ENCODE peak calls at places on chromosomes 13 and 19, in nine cellular contexts. One of them, this sample, is unnamed.

GRCh38 chr19:51702754-51703654 is 9.9 kb downstream of the SPACA6 start:
- DNase-seq in iPS-NIHi11: peak; percentile 61
- DNase-seq in upper lobe of right lung: peak; percentile 77
- DNase-seq in choroid plexus epithelial cell: peak; percentile 15
- DNase-seq in AG08396: no peak
- DNase-seq in ACHN: no peak
- DNase-seq in MCF 10A: no peak
- DNase-seq in stimulated activated CD8-positive, alpha-beta memory T cell treated with anti-CD3 and anti-CD28 coated beads, Interleukin-4, amount 100 ng/mL, for 1 hour: no peak
- DNase-seq in HCEC 1CT: no peak
- DNase-seq in this sample: no peak

GRCh38 chr13:73464758-73465628 is 406.2 kb downstream of the KLF5 start:
- DNase-seq in upper lobe of right lung: no peak
- DNase-seq in choroid plexus epithelial cell: no peak
- DNase-seq in iPS-NIHi11: no peak
- DNase-seq in AG08396: no peak
- DNase-seq in MCF 10A: peak; percentile 2
- DNase-seq in HCEC 1CT: no peak
- DNase-seq in stimulated activated CD8-positive, alpha-beta memory T cell treated with anti-CD3 and anti-CD28 coated beads, Interleukin-4, amount 100 ng/mL, for 1 hour: no peak
- DNase-seq in ACHN: no peak
- DNase-seq in this sample: no peak

GRCh38 chr19:12331211-12331941 is 2.1 kb downstream of the ZNF563 start:
- DNase-seq in MCF 10A: no peak
- DNase-seq in stimulated activated CD8-positive, alpha-beta memory T cell treated with anti-CD3 and anti-CD28 coated beads, Interleukin-4, amount 100 ng/mL, for 1 hour: no peak
- DNase-seq in HCEC 1CT: no peak
- DNase-seq in ACHN: no peak
- DNase-seq in AG08396: no peak
- DNase-seq in iPS-NIHi11: peak; percentile 6
- DNase-seq in choroid plexus epithelial cell: no peak
- DNase-seq in upper lobe of right lung: no peak
- DNase-seq in this sample: peak; percentile 82

GRCh38 chr19:18464646-18465045 is 26.7 kb upstream of the ISYNA1 start:
- DNase-seq in HCEC 1CT: peak; percentile 85
- DNase-seq in AG08396: peak; percentile 86
- DNase-seq in stimulated activated CD8-positive, alpha-beta memory T cell treated with anti-CD3 and anti-CD28 coated beads, Interleukin-4, amount 100 ng/mL, for 1 hour: no peak
- DNase-seq in choroid plexus epithelial cell: peak; percentile 98
- DNase-seq in iPS-NIHi11: no peak
- DNase-seq in upper lobe of right lung: peak; percentile 78
- DNase-seq in MCF 10A: peak; percentile 58
- DNase-seq in ACHN: no peak
- DNase-seq in this sample: no peak

GRCh38 chr19:17125052-17125727 is 49.6 kb downstream of the MYO9B start:
- DNase-seq in upper lobe of right lung: no peak
- DNase-seq in MCF 10A: no peak
- DNase-seq in AG08396: no peak
- DNase-seq in HCEC 1CT: no peak
- DNase-seq in choroid plexus epithelial cell: peak; percentile 39
- DNase-seq in ACHN: no peak
- DNase-seq in iPS-NIHi11: no peak
- DNase-seq in stimulated activated CD8-positive, alpha-beta memory T cell treated with anti-CD3 and anti-CD28 coated beads, Interleukin-4, amount 100 ng/mL, for 1 hour: no peak
- DNase-seq in this sample: peak; percentile 91

GRCh38 chr19:11164278-11164677 is 8.7 kb upstream of the SPC24 start:
- DNase-seq in iPS-NIHi11: no peak
- DNase-seq in upper lobe of right lung: no peak
- DNase-seq in HCEC 1CT: no peak
- DNase-seq in stimulated activated CD8-positive, alpha-beta memory T cell treated with anti-CD3 and anti-CD28 coated beads, Interleukin-4, amount 100 ng/mL, for 1 hour: no peak
- DNase-seq in choroid plexus epithelial cell: no peak
- DNase-seq in MCF 10A: no peak
- DNase-seq in ACHN: no peak
- DNase-seq in AG08396: no peak
- DNase-seq in this sample: no peak

GRCh38 chr19:10419200-10419645 is 1.1 kb upstream of the PDE4A start:
- DNase-seq in MCF 10A: no peak
- DNase-seq in stimulated activated CD8-positive, alpha-beta memory T cell treated with anti-CD3 and anti-CD28 coated beads, Interleukin-4, amount 100 ng/mL, for 1 hour: no peak
- DNase-seq in iPS-NIHi11: peak; percentile 17
- DNase-seq in choroid plexus epithelial cell: no peak
- DNase-seq in ACHN: no peak
- DNase-seq in AG08396: peak; percentile 52
- DNase-seq in HCEC 1CT: no peak
- DNase-seq in upper lobe of right lung: no peak
- DNase-seq in this sample: no peak

GRCh38 chr13:113854238-113855011 is 9.5 kb downstream of the GAS6 start:
- DNase-seq in choroid plexus epithelial cell: peak; percentile 58
- DNase-seq in upper lobe of right lung: no peak
- DNase-seq in HCEC 1CT: peak; percentile 84
- DNase-seq in ACHN: no peak
- DNase-seq in AG08396: peak; percentile 81
- DNase-seq in stimulated activated CD8-positive, alpha-beta memory T cell treated with anti-CD3 and anti-CD28 coated beads, Interleukin-4, amount 100 ng/mL, for 1 hour: no peak
- DNase-seq in iPS-NIHi11: no peak
- DNase-seq in MCF 10A: no peak
- DNase-seq in this sample: no peak

GRCh38 chr13:60463787-60464186 is 66.8 kb downstream of the TDRD3 start:
- DNase-seq in HCEC 1CT: no peak
- DNase-seq in MCF 10A: no peak
- DNase-seq in AG08396: no peak
- DNase-seq in stimulated activated CD8-positive, alpha-beta memory T cell treated with anti-CD3 and anti-CD28 coated beads, Interleukin-4, amount 100 ng/mL, for 1 hour: no peak
- DNase-seq in iPS-NIHi11: no peak
- DNase-seq in ACHN: no peak
- DNase-seq in choroid plexus epithelial cell: no peak
- DNase-seq in upper lobe of right lung: no peak
- DNase-seq in this sample: no peak

GRCh38 chr13:32617112-32617511 is 30.9 kb downstream of the PDS5B start:
- DNase-seq in AG08396: no peak
- DNase-seq in MCF 10A: no peak
- DNase-seq in stimulated activated CD8-positive, alpha-beta memory T cell treated with anti-CD3 and anti-CD28 coated beads, Interleukin-4, amount 100 ng/mL, for 1 hour: no peak
- DNase-seq in iPS-NIHi11: no peak
- DNase-seq in ACHN: no peak
- DNase-seq in upper lobe of right lung: no peak
- DNase-seq in choroid plexus epithelial cell: no peak
- DNase-seq in HCEC 1CT: no peak
- DNase-seq in this sample: no peak

GRCh38 chr13:73704587-73704986 is 429.6 kb downstream of the KLF12 start:
- DNase-seq in AG08396: no peak
- DNase-seq in iPS-NIHi11: no peak
- DNase-seq in ACHN: no peak
- DNase-seq in choroid plexus epithelial cell: no peak
- DNase-seq in MCF 10A: no peak
- DNase-seq in stimulated activated CD8-positive, alpha-beta memory T cell treated with anti-CD3 and anti-CD28 coated beads, Interleukin-4, amount 100 ng/mL, for 1 hour: no peak
- DNase-seq in upper lobe of right lung: no peak
- DNase-seq in HCEC 1CT: no peak
- DNase-seq in this sample: no peak

GRCh38 chr19:52922841-52923781 is at the start of gene ZNF888:
- DNase-seq in choroid plexus epithelial cell: peak; percentile 85
- DNase-seq in stimulated activated CD8-positive, alpha-beta memory T cell treated with anti-CD3 and anti-CD28 coated beads, Interleukin-4, amount 100 ng/mL, for 1 hour: peak; percentile 71
- DNase-seq in HCEC 1CT: peak; percentile 85
- DNase-seq in MCF 10A: peak; percentile 94
- DNase-seq in ACHN: no peak
- DNase-seq in AG08396: peak; percentile 87
- DNase-seq in iPS-NIHi11: peak; percentile 93
- DNase-seq in upper lobe of right lung: peak; percentile 96
- DNase-seq in this sample: peak; percentile 57

GRCh38 chr19:29804493-29804892 is 7.3 kb upstream of the CCNE1 start:
- DNase-seq in HCEC 1CT: no peak
- DNase-seq in iPS-NIHi11: no peak
- DNase-seq in AG08396: no peak
- DNase-seq in stimulated activated CD8-positive, alpha-beta memory T cell treated with anti-CD3 and anti-CD28 coated beads, Interleukin-4, amount 100 ng/mL, for 1 hour: no peak
- DNase-seq in upper lobe of right lung: no peak
- DNase-seq in MCF 10A: no peak
- DNase-seq in choroid plexus epithelial cell: no peak
- DNase-seq in ACHN: no peak
- DNase-seq in this sample: peak; percentile 53

GRCh38 chr19:13024126-13024957 is 29.1 kb downstream of the NFIX start:
- DNase-seq in MCF 10A: no peak
- DNase-seq in choroid plexus epithelial cell: peak; percentile 30
- DNase-seq in ACHN: no peak
- DNase-seq in stimulated activated CD8-positive, alpha-beta memory T cell treated with anti-CD3 and anti-CD28 coated beads, Interleukin-4, amount 100 ng/mL, for 1 hour: no peak
- DNase-seq in iPS-NIHi11: no peak
- DNase-seq in HCEC 1CT: peak; percentile 35
- DNase-seq in upper lobe of right lung: no peak
- DNase-seq in AG08396: no peak
- DNase-seq in this sample: no peak

GRCh38 chr19:31678421-31678820 is 329.2 kb upstream of the TSHZ3 start:
- DNase-seq in choroid plexus epithelial cell: no peak
- DNase-seq in iPS-NIHi11: no peak
- DNase-seq in MCF 10A: no peak
- DNase-seq in ACHN: no peak
- DNase-seq in AG08396: no peak
- DNase-seq in stimulated activated CD8-positive, alpha-beta memory T cell treated with anti-CD3 and anti-CD28 coated beads, Interleukin-4, amount 100 ng/mL, for 1 hour: no peak
- DNase-seq in upper lobe of right lung: no peak
- DNase-seq in HCEC 1CT: no peak
- DNase-seq in this sample: no peak

GRCh38 chr13:78012046-78012445 is 93.4 kb upstream of the EDNRB start:
- DNase-seq in AG08396: no peak
- DNase-seq in HCEC 1CT: no peak
- DNase-seq in iPS-NIHi11: peak; percentile 9
- DNase-seq in choroid plexus epithelial cell: no peak
- DNase-seq in MCF 10A: no peak
- DNase-seq in stimulated activated CD8-positive, alpha-beta memory T cell treated with anti-CD3 and anti-CD28 coated beads, Interleukin-4, amount 100 ng/mL, for 1 hour: no peak
- DNase-seq in upper lobe of right lung: no peak
- DNase-seq in ACHN: no peak
- DNase-seq in this sample: no peak

GRCh38 chr19:51458051-51458645 is at the start of gene SIGLEC8:
- DNase-seq in iPS-NIHi11: no peak
- DNase-seq in ACHN: no peak
- DNase-seq in MCF 10A: no peak
- DNase-seq in upper lobe of right lung: no peak
- DNase-seq in choroid plexus epithelial cell: no peak
- DNase-seq in AG08396: no peak
- DNase-seq in stimulated activated CD8-positive, alpha-beta memory T cell treated with anti-CD3 and anti-CD28 coated beads, Interleukin-4, amount 100 ng/mL, for 1 hour: no peak
- DNase-seq in HCEC 1CT: no peak
- DNase-seq in this sample: no peak

GRCh38 chr13:23081901-23082300 is 98.9 kb upstream of the SGCG start:
- DNase-seq in stimulated activated CD8-positive, alpha-beta memory T cell treated with anti-CD3 and anti-CD28 coated beads, Interleukin-4, amount 100 ng/mL, for 1 hour: no peak
- DNase-seq in AG08396: no peak
- DNase-seq in iPS-NIHi11: no peak
- DNase-seq in choroid plexus epithelial cell: no peak
- DNase-seq in ACHN: no peak
- DNase-seq in upper lobe of right lung: no peak
- DNase-seq in HCEC 1CT: no peak
- DNase-seq in MCF 10A: no peak
- DNase-seq in this sample: no peak

GRCh38 chr13:46666727-46667456 is 113.9 kb downstream of the LRCH1 start:
- DNase-seq in upper lobe of right lung: no peak
- DNase-seq in AG08396: no peak
- DNase-seq in HCEC 1CT: no peak
- DNase-seq in iPS-NIHi11: peak; percentile 68
- DNase-seq in choroid plexus epithelial cell: no peak
- DNase-seq in ACHN: peak; percentile 15
- DNase-seq in stimulated activated CD8-positive, alpha-beta memory T cell treated with anti-CD3 and anti-CD28 coated beads, Interleukin-4, amount 100 ng/mL, for 1 hour: no peak
- DNase-seq in MCF 10A: no peak
- DNase-seq in this sample: no peak

GRCh38 chr19:42166336-42166735 is 34.1 kb upstream of the POU2F2 start:
- DNase-seq in HCEC 1CT: no peak
- DNase-seq in choroid plexus epithelial cell: no peak
- DNase-seq in MCF 10A: no peak
- DNase-seq in iPS-NIHi11: no peak
- DNase-seq in stimulated activated CD8-positive, alpha-beta memory T cell treated with anti-CD3 and anti-CD28 coated beads, Interleukin-4, amount 100 ng/mL, for 1 hour: no peak
- DNase-seq in AG08396: no peak
- DNase-seq in upper lobe of right lung: no peak
- DNase-seq in ACHN: no peak
- DNase-seq in this sample: no peak

GRCh38 chr19:36420961-36421748 is 2.7 kb upstream of the ZFP82 start:
- DNase-seq in upper lobe of right lung: no peak
- DNase-seq in MCF 10A: no peak
- DNase-seq in choroid plexus epithelial cell: peak; percentile 57
- DNase-seq in AG08396: peak; percentile 41
- DNase-seq in ACHN: no peak
- DNase-seq in HCEC 1CT: no peak
- DNase-seq in iPS-NIHi11: peak; percentile 50
- DNase-seq in stimulated activated CD8-positive, alpha-beta memory T cell treated with anti-CD3 and anti-CD28 coated beads, Interleukin-4, amount 100 ng/mL, for 1 hour: no peak
- DNase-seq in this sample: no peak

GRCh38 chr19:2615782-2616181 is 86.7 kb downstream of the GNG7 start:
- DNase-seq in upper lobe of right lung: no peak
- DNase-seq in HCEC 1CT: no peak
- DNase-seq in ACHN: no peak
- DNase-seq in choroid plexus epithelial cell: no peak
- DNase-seq in iPS-NIHi11: no peak
- DNase-seq in AG08396: no peak
- DNase-seq in stimulated activated CD8-positive, alpha-beta memory T cell treated with anti-CD3 and anti-CD28 coated beads, Interleukin-4, amount 100 ng/mL, for 1 hour: no peak
- DNase-seq in MCF 10A: no peak
- DNase-seq in this sample: no peak

GRCh38 chr13:101545521-101545920 is 93.0 kb downstream of the ITGBL1 start:
- DNase-seq in ACHN: no peak
- DNase-seq in upper lobe of right lung: no peak
- DNase-seq in stimulated activated CD8-positive, alpha-beta memory T cell treated with anti-CD3 and anti-CD28 coated beads, Interleukin-4, amount 100 ng/mL, for 1 hour: no peak
- DNase-seq in AG08396: no peak
- DNase-seq in HCEC 1CT: peak; percentile 26
- DNase-seq in iPS-NIHi11: no peak
- DNase-seq in choroid plexus epithelial cell: peak; percentile 75
- DNase-seq in MCF 10A: no peak
- DNase-seq in this sample: no peak

GRCh38 chr13:30702006-30702405 is 33.3 kb upstream of the ALOX5AP start:
- DNase-seq in iPS-NIHi11: peak; percentile 31
- DNase-seq in ACHN: no peak
- DNase-seq in choroid plexus epithelial cell: no peak
- DNase-seq in AG08396: no peak
- DNase-seq in stimulated activated CD8-positive, alpha-beta memory T cell treated with anti-CD3 and anti-CD28 coated beads, Interleukin-4, amount 100 ng/mL, for 1 hour: no peak
- DNase-seq in upper lobe of right lung: no peak
- DNase-seq in HCEC 1CT: no peak
- DNase-seq in MCF 10A: no peak
- DNase-seq in this sample: no peak

GRCh38 chr13:33872005-33872351 is 54.0 kb downstream of the RFC3 start:
- DNase-seq in HCEC 1CT: no peak
- DNase-seq in MCF 10A: no peak
- DNase-seq in AG08396: no peak
- DNase-seq in iPS-NIHi11: no peak
- DNase-seq in stimulated activated CD8-positive, alpha-beta memory T cell treated with anti-CD3 and anti-CD28 coated beads, Interleukin-4, amount 100 ng/mL, for 1 hour: no peak
- DNase-seq in choroid plexus epithelial cell: no peak
- DNase-seq in ACHN: no peak
- DNase-seq in upper lobe of right lung: no peak
- DNase-seq in this sample: no peak

GRCh38 chr19:8500158-8500557 is 2.3 kb downstream of the PRAM1 start:
- DNase-seq in stimulated activated CD8-positive, alpha-beta memory T cell treated with anti-CD3 and anti-CD28 coated beads, Interleukin-4, amount 100 ng/mL, for 1 hour: no peak
- DNase-seq in choroid plexus epithelial cell: peak; percentile 63
- DNase-seq in ACHN: no peak
- DNase-seq in MCF 10A: no peak
- DNase-seq in HCEC 1CT: no peak
- DNase-seq in AG08396: no peak
- DNase-seq in iPS-NIHi11: no peak
- DNase-seq in upper lobe of right lung: no peak
- DNase-seq in this sample: no peak

GRCh38 chr19:49771674-49772139 is 4.9 kb downstream of the AP2A1 start:
- DNase-seq in upper lobe of right lung: no peak
- DNase-seq in choroid plexus epithelial cell: no peak
- DNase-seq in stimulated activated CD8-positive, alpha-beta memory T cell treated with anti-CD3 and anti-CD28 coated beads, Interleukin-4, amount 100 ng/mL, for 1 hour: no peak
- DNase-seq in MCF 10A: no peak
- DNase-seq in ACHN: no peak
- DNase-seq in HCEC 1CT: no peak
- DNase-seq in AG08396: no peak
- DNase-seq in iPS-NIHi11: no peak
- DNase-seq in this sample: no peak

GRCh38 chr13:106513025-106513424 is 22.4 kb downstream of the EFNB2 start:
- DNase-seq in HCEC 1CT: no peak
- DNase-seq in upper lobe of right lung: no peak
- DNase-seq in stimulated activated CD8-positive, alpha-beta memory T cell treated with anti-CD3 and anti-CD28 coated beads, Interleukin-4, amount 100 ng/mL, for 1 hour: no peak
- DNase-seq in iPS-NIHi11: no peak
- DNase-seq in choroid plexus epithelial cell: peak; percentile 72
- DNase-seq in MCF 10A: peak; percentile 78
- DNase-seq in AG08396: no peak
- DNase-seq in ACHN: peak; percentile 41
- DNase-seq in this sample: no peak

GRCh38 chr13:46492946-46493345 is 60.0 kb upstream of the LRCH1 start:
- DNase-seq in iPS-NIHi11: peak; percentile 38
- DNase-seq in MCF 10A: peak; percentile 55
- DNase-seq in upper lobe of right lung: no peak
- DNase-seq in ACHN: peak; percentile 49
- DNase-seq in stimulated activated CD8-positive, alpha-beta memory T cell treated with anti-CD3 and anti-CD28 coated beads, Interleukin-4, amount 100 ng/mL, for 1 hour: no peak
- DNase-seq in AG08396: peak; percentile 40
- DNase-seq in choroid plexus epithelial cell: peak; percentile 71
- DNase-seq in HCEC 1CT: peak; percentile 62
- DNase-seq in this sample: no peak